ENCODE peak calls at places on chromosomes 2 and 18, in eight cellular contexts. E, S, U, P, B, L, R and Q are unnamed samples.

GRCh38 chr2:231710751-231711676 is 2.7 kb downstream of the PTMA start:
- DNase-seq in R (no peak), U (peak), B (no peak), S (no peak), E (no peak), P (no peak), L (no peak), Q (no peak)

GRCh38 chr18:7755753-7756475 is 188.8 kb downstream of the PTPRM start:
- DNase-seq in U (no peak), E (no peak), L (no peak), R (no peak), S (peak), B (no peak), P (no peak), Q (no peak)

GRCh38 chr2:173134703-173135102 is 59.1 kb downstream of the MAP3K20 start:
- DNase-seq in S (no peak), P (no peak), E (no peak), B (no peak), L (no peak), R (no peak), U (no peak), Q (no peak)

GRCh38 chr18:50849448-50849847 is 29.5 kb upstream of the ME2 start:
- DNase-seq in P (no peak), R (no peak), U (no peak), S (no peak), E (no peak), L (no peak), B (no peak), Q (no peak)

GRCh38 chr2:75560768-75561565 is at the start of gene EVA1A:
- DNase-seq in L (no peak), B (peak), P (no peak), U (peak), R (peak), S (peak), E (no peak), Q (no peak)

GRCh38 chr2:203705184-203705583 is 1.3 kb upstream of the CD28 start:
- DNase-seq in R (no peak), S (no peak), L (peak), B (no peak), P (no peak), U (no peak), E (no peak), Q (no peak)

GRCh38 chr18:61785588-61785987 is 107.2 kb downstream of the RNF152 start:
- DNase-seq in E (no peak), L (no peak), R (no peak), U (no peak), S (no peak), B (no peak), P (no peak), Q (no peak)

GRCh38 chr2:37226863-37227262 is 4.5 kb downstream of the CEBPZ start:
- DNase-seq in P (no peak), B (no peak), L (no peak), U (no peak), R (no peak), S (no peak), E (no peak), Q (no peak)

GRCh38 chr2:671787-672605 is 5.2 kb downstream of the TMEM18 start:
- DNase-seq in B (no peak), S (no peak), L (no peak), P (no peak), U (no peak), E (no peak), R (no peak), Q (no peak)

GRCh38 chr2:121694398-121695178 is 42.1 kb downstream of the NIFK start:
- DNase-seq in R (no peak), E (no peak), P (no peak), U (no peak), B (no peak), L (no peak), S (no peak), Q (no peak)

GRCh38 chr2:70503896-70504295 is 49.7 kb downstream of the TGFA start:
- DNase-seq in P (no peak), B (no peak), L (no peak), U (no peak), S (no peak), E (no peak), R (no peak), Q (no peak)

GRCh38 chr2:189657867-189658266 is 3.4 kb upstream of the ASNSD1 start:
- DNase-seq in U (peak), S (no peak), B (no peak), L (peak), P (no peak), R (peak), E (no peak), Q (no peak)

GRCh38 chr18:55706893-55707292 is 118.9 kb upstream of the TCF4 start:
- DNase-seq in S (no peak), B (no peak), U (no peak), R (no peak), L (no peak), E (no peak), P (peak), Q (no peak)

GRCh38 chr18:3261393-3262233 is at the start of gene MYL12B:
- DNase-seq in U (peak), S (peak), B (peak), E (peak), R (peak), L (peak), P (no peak), Q (peak)

GRCh38 chr2:231250146-231250545 is 51.7 kb downstream of the ARMC9 start:
- DNase-seq in B (no peak), R (no peak), U (no peak), P (no peak), S (no peak), E (no peak), L (no peak), Q (no peak)

GRCh38 chr2:237483018-237483731 is 3.9 kb upstream of the MLPH start:
- DNase-seq in S (no peak), E (no peak), P (no peak), B (no peak), U (peak), R (no peak), L (no peak), Q (no peak)

GRCh38 chr18:52333860-52334259 is 6.1 kb upstream of the DCC start:
- DNase-seq in P (no peak), U (no peak), R (no peak), S (no peak), E (no peak), L (no peak), B (no peak), Q (no peak)

GRCh38 chr18:21904856-21905255 is 164.3 kb downstream of the MIB1 start:
- DNase-seq in U (no peak), S (no peak), E (no peak), R (no peak), P (no peak), L (no peak), B (no peak), Q (no peak)

GRCh38 chr2:112767693-112768380 is 3.4 kb upstream of the CKAP2L start:
- DNase-seq in E (no peak), P (no peak), B (no peak), L (no peak), U (no peak), R (no peak), S (no peak), Q (no peak)

GRCh38 chr2:153455403-153455802 is 23.2 kb downstream of the RPRM start:
- DNase-seq in R (no peak), B (no peak), S (no peak), U (no peak), L (no peak), E (no peak), P (no peak), Q (no peak)